ENCODE peak calls at places on chromosomes 16 and 17, in seven cellular contexts. M is EH; A is breast epithelium; K is midbrain; C is stimulated activated CD4-positive, alpha-beta T cell treated with anti-CD3 and anti-CD28 coated beads, Interleukin-15, amount 100 ng/mL, for 1 hour; G is anterior cingulate cortex; O is Calu3. V is an unnamed sample.

GRCh38 chr17:31296156-31296555 is 883 bp downstream of the OMG start:
- DNase-seq in G (no peak), M (no peak), A (no peak), O (no peak), K (peak), C (no peak), V (no peak)

GRCh38 chr17:21041753-21042433 is 918 bp downstream of the USP22 start:
- DNase-seq in O (peak), A (peak), K (peak), C (peak), G (peak), M (peak), V (peak)

GRCh38 chr16:85445779-85446222 is 167.3 kb upstream of the GSE1 start:
- DNase-seq in G (no peak), M (no peak), A (no peak), C (no peak), O (no peak), K (no peak), V (no peak)

GRCh38 chr16:76531236-76531635 is 254.0 kb downstream of the CNTNAP4 start:
- DNase-seq in O (no peak), C (no peak), M (no peak), K (no peak), G (no peak), A (no peak), V (no peak)

GRCh38 chr16:77868478-77868877 is 80.1 kb downstream of the VAT1L start:
- DNase-seq in A (no peak), G (no peak), M (no peak), C (no peak), O (no peak), K (no peak), V (no peak)

GRCh38 chr17:54882371-54882770 is 18.3 kb upstream of the TOM1L1 start:
- DNase-seq in G (no peak), K (no peak), O (no peak), A (no peak), M (no peak), C (no peak), V (no peak)

GRCh38 chr17:82303944-82304808 is 13.2 kb downstream of the CD7 start:
- DNase-seq in O (no peak), M (no peak), A (no peak), K (no peak), G (no peak), C (no peak), V (no peak)

GRCh38 chr16:50844840-50845239 is 103.0 kb downstream of the CYLD start:
- DNase-seq in O (no peak), A (no peak), C (no peak), G (no peak), K (no peak), M (no peak), V (peak)

GRCh38 chr16:67842509-67843342 is 606 bp downstream of the THAP11 start:
- DNase-seq in A (peak), O (peak), C (peak), M (peak), G (peak), K (peak), V (no peak)

GRCh38 chr17:4800462-4801185 is 1.5 kb downstream of the C17orf114 start:
- DNase-seq in G (no peak), A (no peak), K (no peak), M (no peak), O (no peak), C (no peak), V (no peak)

GRCh38 chr17:28612936-28613872 is 781 bp downstream of the RSKR start:
- DNase-seq in C (no peak), M (peak), G (no peak), K (peak), O (peak), A (no peak), V (no peak)

GRCh38 chr16:26475579-26475978 is 591.1 kb upstream of the C16orf82 start:
- DNase-seq in C (no peak), A (no peak), O (no peak), G (no peak), K (no peak), M (no peak), V (no peak)

GRCh38 chr16:58792188-58792587 is 58.1 kb upstream of the GOT2 start:
- DNase-seq in O (no peak), K (no peak), M (no peak), C (no peak), A (no peak), G (no peak), V (no peak)

V was measured in lower leg skin.